ENCODE peak calls at places on chromosome 1, in eight cellular contexts. One of them, this sample, is unnamed.
A peak's percentile ranks its signal among the peaks of the same experiment; 100 is the strongest.

GRCh38 chr1:42164551-42165420 is at the start of gene GUCA2A:
- DNase-seq in HFF-Myc: no peak
- DNase-seq in pancreas: no peak
- DNase-seq in fibroblast of lung: no peak
- DNase-seq in fibroblast of pulmonary artery: no peak
- DNase-seq in stomach: no peak
- DNase-seq in tibial artery: no peak
- DNase-seq in A549: no peak
- DNase-seq in this sample: no peak

GRCh38 chr1:68210027-68210426 is 22.3 kb downstream of the WLS start:
- DNase-seq in fibroblast of lung: no peak
- DNase-seq in fibroblast of pulmonary artery: no peak
- DNase-seq in tibial artery: no peak
- DNase-seq in A549: no peak
- DNase-seq in HFF-Myc: no peak
- DNase-seq in stomach: no peak
- DNase-seq in pancreas: no peak
- DNase-seq in this sample: no peak

GRCh38 chr1:231159202-231159962 is 2.5 kb upstream of the TRIM67 start:
- DNase-seq in pancreas: no peak
- DNase-seq in A549: no peak
- DNase-seq in fibroblast of lung: no peak
- DNase-seq in stomach: no peak
- DNase-seq in fibroblast of pulmonary artery: no peak
- DNase-seq in tibial artery: no peak
- DNase-seq in HFF-Myc: no peak
- DNase-seq in this sample: no peak

GRCh38 chr1:171251741-171252300 is 3.5 kb downstream of the FMO1 start:
- DNase-seq in fibroblast of pulmonary artery: peak; percentile 46
- DNase-seq in HFF-Myc: no peak
- DNase-seq in fibroblast of lung: peak; percentile 25
- DNase-seq in pancreas: peak; percentile 21
- DNase-seq in A549: peak; percentile 38
- DNase-seq in stomach: no peak
- DNase-seq in tibial artery: no peak
- DNase-seq in this sample: peak; percentile 12

GRCh38 chr1:156114101-156114918 is at the start of gene LMNA:
- DNase-seq in pancreas: peak; percentile 93
- DNase-seq in tibial artery: peak; percentile 98
- DNase-seq in stomach: peak; percentile 94
- DNase-seq in A549: peak; percentile 98
- DNase-seq in fibroblast of pulmonary artery: peak; percentile 94
- DNase-seq in HFF-Myc: peak; percentile 90
- DNase-seq in fibroblast of lung: peak; percentile 95
- DNase-seq in this sample: peak; percentile 97

GRCh38 chr1:25774921-25775774 is 24.8 kb upstream of the SELENON start:
- DNase-seq in stomach: no peak
- DNase-seq in fibroblast of lung: no peak
- DNase-seq in A549: no peak
- DNase-seq in pancreas: no peak
- DNase-seq in HFF-Myc: no peak
- DNase-seq in fibroblast of pulmonary artery: no peak
- DNase-seq in tibial artery: no peak
- DNase-seq in this sample: no peak

GRCh38 chr1:211751438-211751837 is 76.0 kb upstream of the NEK2 start:
- DNase-seq in A549: no peak
- DNase-seq in HFF-Myc: no peak
- DNase-seq in fibroblast of pulmonary artery: no peak
- DNase-seq in pancreas: no peak
- DNase-seq in tibial artery: no peak
- DNase-seq in stomach: no peak
- DNase-seq in fibroblast of lung: no peak
- DNase-seq in this sample: no peak

GRCh38 chr1:107277022-107277421 is 136.2 kb downstream of the NTNG1 start:
- DNase-seq in stomach: peak; percentile 25
- DNase-seq in fibroblast of pulmonary artery: peak; percentile 30
- DNase-seq in HFF-Myc: peak; percentile 10
- DNase-seq in A549: no peak
- DNase-seq in pancreas: peak; percentile 9
- DNase-seq in tibial artery: no peak
- DNase-seq in fibroblast of lung: peak; percentile 68
- DNase-seq in this sample: peak; percentile 78

GRCh38 chr1:9449976-9450696 is 89.1 kb upstream of the SLC25A33 start:
- DNase-seq in HFF-Myc: no peak
- DNase-seq in A549: no peak
- DNase-seq in pancreas: no peak
- DNase-seq in tibial artery: no peak
- DNase-seq in fibroblast of pulmonary artery: no peak
- DNase-seq in stomach: no peak
- DNase-seq in fibroblast of lung: no peak
- DNase-seq in this sample: no peak

GRCh38 chr1:230087034-230087721 is 20.1 kb downstream of the GALNT2 start:
- DNase-seq in tibial artery: no peak
- DNase-seq in fibroblast of pulmonary artery: no peak
- DNase-seq in fibroblast of lung: no peak
- DNase-seq in A549: no peak
- DNase-seq in HFF-Myc: no peak
- DNase-seq in stomach: no peak
- DNase-seq in pancreas: no peak
- DNase-seq in this sample: no peak

GRCh38 chr1:104878203-104878911 is 1128.7 kb downstream of the AMY1C start:
- DNase-seq in stomach: no peak
- DNase-seq in pancreas: no peak
- DNase-seq in HFF-Myc: no peak
- DNase-seq in A549: no peak
- DNase-seq in tibial artery: no peak
- DNase-seq in fibroblast of lung: no peak
- DNase-seq in fibroblast of pulmonary artery: no peak
- DNase-seq in this sample: no peak

GRCh38 chr1:6928106-6928885 is 143.0 kb downstream of the CAMTA1 start:
- DNase-seq in HFF-Myc: no peak
- DNase-seq in fibroblast of pulmonary artery: no peak
- DNase-seq in stomach: no peak
- DNase-seq in pancreas: no peak
- DNase-seq in A549: no peak
- DNase-seq in tibial artery: no peak
- DNase-seq in fibroblast of lung: no peak
- DNase-seq in this sample: no peak

GRCh38 chr1:156858555-156858956 is 361 bp downstream of the INSRR start:
- DNase-seq in tibial artery: no peak
- DNase-seq in stomach: peak; percentile 42
- DNase-seq in fibroblast of lung: no peak
- DNase-seq in A549: no peak
- DNase-seq in HFF-Myc: no peak
- DNase-seq in fibroblast of pulmonary artery: no peak
- DNase-seq in pancreas: no peak
- DNase-seq in this sample: no peak

GRCh38 chr1:24566266-24566867 is 10.5 kb downstream of the NCMAP start:
- DNase-seq in A549: no peak
- DNase-seq in fibroblast of pulmonary artery: peak; percentile 21
- DNase-seq in HFF-Myc: no peak
- DNase-seq in pancreas: no peak
- DNase-seq in fibroblast of lung: peak; percentile 42
- DNase-seq in tibial artery: no peak
- DNase-seq in stomach: no peak
- DNase-seq in this sample: no peak

GRCh38 chr1:24570265-24571125 is 14.6 kb downstream of the NCMAP start:
- DNase-seq in fibroblast of pulmonary artery: no peak
- DNase-seq in fibroblast of lung: no peak
- DNase-seq in HFF-Myc: no peak
- DNase-seq in pancreas: no peak
- DNase-seq in tibial artery: no peak
- DNase-seq in stomach: no peak
- DNase-seq in A549: no peak
- DNase-seq in this sample: no peak

GRCh38 chr1:24568475-24568874 is 12.6 kb downstream of the NCMAP start:
- DNase-seq in fibroblast of lung: no peak
- DNase-seq in fibroblast of pulmonary artery: no peak
- DNase-seq in A549: no peak
- DNase-seq in tibial artery: no peak
- DNase-seq in HFF-Myc: no peak
- DNase-seq in stomach: no peak
- DNase-seq in pancreas: no peak
- DNase-seq in this sample: no peak

GRCh38 chr1:24564695-24565094 is 8.8 kb downstream of the NCMAP start:
- DNase-seq in pancreas: no peak
- DNase-seq in fibroblast of lung: no peak
- DNase-seq in A549: no peak
- DNase-seq in tibial artery: no peak
- DNase-seq in stomach: no peak
- DNase-seq in fibroblast of pulmonary artery: no peak
- DNase-seq in HFF-Myc: no peak
- DNase-seq in this sample: no peak

DNA sequence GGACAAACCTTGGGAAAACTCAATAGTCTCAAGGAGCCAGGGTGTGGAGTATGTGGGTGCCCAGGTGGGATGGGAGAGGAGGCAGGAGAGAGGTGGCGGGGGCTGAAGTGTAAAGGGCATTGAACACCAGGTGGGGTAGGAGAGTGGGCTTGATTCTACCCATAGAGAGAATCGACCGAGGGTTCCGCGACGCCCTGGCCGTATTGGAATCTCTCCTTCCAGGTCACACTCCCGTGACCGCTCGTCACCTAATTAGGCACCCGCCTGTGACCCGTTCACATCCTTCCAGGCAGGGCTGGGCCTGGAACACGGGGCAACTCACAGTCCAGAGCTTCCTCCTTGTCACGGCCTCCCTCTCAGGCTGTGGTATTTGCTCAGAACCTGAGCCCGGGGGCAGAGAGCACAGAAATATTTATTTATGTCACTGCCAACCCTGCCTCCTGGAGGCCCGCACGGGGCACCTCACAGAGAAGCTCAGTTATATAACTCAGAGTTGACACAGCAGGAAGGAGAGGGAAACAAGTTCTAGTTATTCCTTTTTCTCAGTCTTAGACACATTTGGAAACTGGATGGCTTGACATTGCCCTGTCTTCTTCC is 12.0 kb downstream of the NCMAP start:
- DNase-seq in stomach: peak; percentile 87
- DNase-seq in A549: peak; percentile 36
- DNase-seq in fibroblast of pulmonary artery: no peak
- DNase-seq in pancreas: peak; percentile 74
- DNase-seq in HFF-Myc: no peak
- DNase-seq in tibial artery: no peak
- DNase-seq in fibroblast of lung: no peak
- DNase-seq in this sample: no peak
- TF ChIP-seq CTCF in stomach: peak; percentile 48
- TF ChIP-seq CTCF in A549: no peak
- TF ChIP-seq CTCF in fibroblast of pulmonary artery: no peak
- TF ChIP-seq CTCF in pancreas: no peak
- TF ChIP-seq CTCF in HFF-Myc: no peak
- TF ChIP-seq CTCF in tibial artery: no peak
- TF ChIP-seq CTCF in fibroblast of lung: no peak
- TF ChIP-seq CTCF in this sample: no peak

DNA sequence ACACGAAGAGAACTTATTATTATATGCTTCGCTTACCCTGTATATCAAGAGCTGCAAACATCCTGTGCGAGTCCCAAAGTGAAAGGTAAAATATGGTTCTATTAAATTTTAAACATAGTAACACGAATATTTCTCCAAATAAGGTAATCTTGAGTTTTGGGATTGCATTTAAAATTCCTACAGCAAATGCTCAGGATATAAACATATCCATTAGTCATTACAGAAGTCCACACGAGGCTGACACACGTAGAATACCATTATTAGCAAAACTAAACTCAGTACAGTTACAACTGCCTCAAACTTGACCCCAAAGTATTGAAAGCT is 282 bp upstream of the LYPLAL1 start:
- DNase-seq in pancreas: no peak
- DNase-seq in fibroblast of lung: no peak
- DNase-seq in stomach: no peak
- DNase-seq in A549: no peak
- DNase-seq in fibroblast of pulmonary artery: no peak
- DNase-seq in tibial artery: no peak
- DNase-seq in HFF-Myc: no peak
- DNase-seq in this sample: no peak
- H3K4me3 ChIP-seq in pancreas: peak overlapping the region; percentile 74
- H3K4me3 ChIP-seq in fibroblast of lung: no peak overlapping the region
- H3K4me3 ChIP-seq in stomach: peak overlapping the region; percentile 63
- H3K4me3 ChIP-seq in A549: peak overlapping the region; percentile 74
- H3K4me3 ChIP-seq in fibroblast of pulmonary artery: peak overlapping the region; percentile 81
- H3K4me3 ChIP-seq in tibial artery: peak overlapping the region; percentile 66
- H3K4me3 ChIP-seq in HFF-Myc: peak overlapping the region; percentile 72
- H3K4me3 ChIP-seq in this sample: peak overlapping the region; percentile 79

DNA sequence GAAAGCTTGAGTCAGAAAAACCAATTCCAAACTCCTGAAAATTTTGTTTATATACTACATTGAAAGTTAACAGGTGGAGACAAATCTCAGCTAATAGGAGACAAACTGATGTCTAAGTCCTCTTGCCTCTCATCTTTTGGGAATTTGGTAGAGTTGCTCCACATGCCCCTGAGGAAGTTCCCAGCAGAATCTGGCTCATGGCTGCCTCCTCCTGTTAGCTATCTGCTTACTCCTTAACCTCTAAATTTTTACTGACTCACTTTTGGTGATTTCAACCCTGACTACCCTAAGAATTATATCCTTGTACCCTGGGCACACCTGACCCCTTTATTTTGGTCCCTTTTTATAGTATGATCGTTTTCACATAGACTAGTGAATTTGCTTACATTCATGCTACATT is 633.7 kb upstream of the USP24 start:
- DNase-seq in fibroblast of pulmonary artery: peak; percentile 56
- DNase-seq in A549: no peak
- DNase-seq in pancreas: no peak
- DNase-seq in stomach: no peak
- DNase-seq in tibial artery: no peak
- DNase-seq in HFF-Myc: no peak
- DNase-seq in fibroblast of lung: peak; percentile 34
- DNase-seq in this sample: peak; percentile 69
- TF ChIP-seq CTCF in fibroblast of pulmonary artery: peak; percentile 40
- TF ChIP-seq CTCF in A549: no peak
- TF ChIP-seq CTCF in pancreas: no peak
- TF ChIP-seq CTCF in stomach: no peak
- TF ChIP-seq CTCF in tibial artery: no peak
- TF ChIP-seq CTCF in HFF-Myc: peak; percentile 25
- TF ChIP-seq CTCF in fibroblast of lung: peak; percentile 43
- TF ChIP-seq CTCF in this sample: peak; percentile 39

GRCh38 chr1:4759671-4760070 is 105.3 kb downstream of the AJAP1 start:
- DNase-seq in fibroblast of lung: no peak
- DNase-seq in pancreas: no peak
- DNase-seq in fibroblast of pulmonary artery: no peak
- DNase-seq in HFF-Myc: no peak
- DNase-seq in tibial artery: no peak
- DNase-seq in stomach: no peak
- DNase-seq in A549: no peak
- DNase-seq in this sample: no peak

GRCh38 chr1:4754816-4755215 is 100.4 kb downstream of the AJAP1 start:
- DNase-seq in fibroblast of lung: no peak
- DNase-seq in pancreas: no peak
- DNase-seq in fibroblast of pulmonary artery: no peak
- DNase-seq in HFF-Myc: no peak
- DNase-seq in tibial artery: no peak
- DNase-seq in A549: no peak
- DNase-seq in stomach: no peak
- DNase-seq in this sample: no peak

GRCh38 chr1:4755301-4756183 is 101.1 kb downstream of the AJAP1 start:
- DNase-seq in fibroblast of lung: peak; percentile 59
- DNase-seq in HFF-Myc: no peak
- DNase-seq in stomach: no peak
- DNase-seq in fibroblast of pulmonary artery: no peak
- DNase-seq in A549: no peak
- DNase-seq in pancreas: no peak
- DNase-seq in tibial artery: no peak
- DNase-seq in this sample: no peak

GRCh38 chr1:4756184-4756504 is 101.7 kb downstream of the AJAP1 start:
- DNase-seq in fibroblast of lung: no peak
- DNase-seq in HFF-Myc: no peak
- DNase-seq in fibroblast of pulmonary artery: no peak
- DNase-seq in A549: no peak
- DNase-seq in pancreas: no peak
- DNase-seq in tibial artery: no peak
- DNase-seq in stomach: no peak
- DNase-seq in this sample: no peak

GRCh38 chr1:4756851-4757580 is 102.6 kb downstream of the AJAP1 start:
- DNase-seq in fibroblast of lung: no peak
- DNase-seq in A549: no peak
- DNase-seq in stomach: no peak
- DNase-seq in fibroblast of pulmonary artery: no peak
- DNase-seq in HFF-Myc: no peak
- DNase-seq in pancreas: no peak
- DNase-seq in tibial artery: no peak
- DNase-seq in this sample: no peak
- H3K4me3 ChIP-seq in fibroblast of lung: no peak overlapping the region
- H3K4me3 ChIP-seq in A549: no peak overlapping the region
- H3K4me3 ChIP-seq in stomach: no peak overlapping the region
- H3K4me3 ChIP-seq in fibroblast of pulmonary artery: no peak overlapping the region
- H3K4me3 ChIP-seq in HFF-Myc: no peak overlapping the region
- H3K4me3 ChIP-seq in pancreas: no peak overlapping the region
- H3K4me3 ChIP-seq in tibial artery: no peak overlapping the region
- H3K4me3 ChIP-seq in this sample: no peak overlapping the region